ENCODE peak calls at places on chromosomes 12 and 14, in five cellular contexts. B is SJSA1, J is AG10803, S is Caco-2, Z is aorta. O is an unnamed sample.

GRCh38 chr12:79402626-79403025 is 288.1 kb downstream of the PAWR start:
- DNase-seq in B (no peak), J (peak), S (no peak), Z (no peak), O (peak)

GRCh38 chr12:34352098-34352497 is 329.8 kb downstream of the ALG10 start:
- DNase-seq in B (no peak), J (no peak), S (no peak), Z (no peak), O (no peak)

GRCh38 chr14:32565256-32565655 is 236.2 kb downstream of the AKAP6 start:
- DNase-seq in B (no peak), J (no peak), S (no peak), Z (no peak), O (no peak)

GRCh38 chr12:78865297-78865955 is 852 bp downstream of the SYT1 start:
- DNase-seq in B (no peak), J (no peak), S (no peak), Z (no peak), O (no peak)

GRCh38 chr14:64464695-64465094 is 604 bp upstream of the AKAP5 start:
- DNase-seq in B (no peak), J (no peak), S (peak), Z (no peak), O (no peak)

GRCh38 chr14:73223049-73223448 is 14.3 kb upstream of the PAPLN start:
- DNase-seq in B (no peak), J (peak), S (no peak), Z (peak), O (peak)

GRCh38 chr12:105644770-105645169 is 314.3 kb downstream of the C12orf75 start:
- DNase-seq in B (no peak), J (no peak), S (no peak), Z (no peak), O (no peak)

GRCh38 chr12:127781336-127781735 is 485.6 kb upstream of the TMEM132C start:
- DNase-seq in B (no peak), J (no peak), S (no peak), Z (no peak), O (no peak)

GRCh38 chr14:97331526-97331925 is 534.3 kb downstream of the VRK1 start:
- DNase-seq in B (no peak), J (no peak), S (no peak), Z (no peak), O (no peak)

GRCh38 chr12:18998343-18999270 is 130.9 kb upstream of the PLEKHA5 start:
- DNase-seq in B (peak), J (peak), S (no peak), Z (no peak), O (peak)

GRCh38 chr12:1946311-1946710 is 27.9 kb upstream of the CACNA2D4 start:
- DNase-seq in B (no peak), J (no peak), S (no peak), Z (no peak), O (no peak)

GRCh38 chr14:100222219-100223093 is 16.5 kb upstream of the YY1 start:
- DNase-seq in B (no peak), J (no peak), S (no peak), Z (no peak), O (no peak)

GRCh38 chr14:96627386-96627785 is 125.2 kb downstream of the PAPOLA start:
- DNase-seq in B (no peak), J (no peak), S (no peak), Z (no peak), O (no peak)

GRCh38 chr12:69039881-69040280 is 106.9 kb upstream of the CPM start:
- DNase-seq in B (no peak), J (peak), S (no peak), Z (no peak), O (peak)

GRCh38 chr12:105420659-105421240 is 90.3 kb downstream of the C12orf75 start:
- DNase-seq in B (peak), J (peak), S (peak), Z (peak), O (peak)

GRCh38 chr14:77275041-77275854 is 4.2 kb upstream of the NGB start:
- DNase-seq in B (no peak), J (no peak), S (no peak), Z (peak), O (no peak)

GRCh38 chr14:89252887-89253532 is 164.0 kb downstream of the FOXN3 start:
- DNase-seq in B (no peak), J (no peak), S (peak), Z (peak), O (peak)

GRCh38 chr12:55724940-55725309 is 3.9 kb downstream of the CD63 start:
- DNase-seq in B (no peak), J (no peak), S (no peak), Z (peak), O (no peak)

GRCh38 chr14:33068626-33069025 is 129.9 kb downstream of the NPAS3 start:
- DNase-seq in B (no peak), J (no peak), S (no peak), Z (no peak), O (peak)

GRCh38 chr12:38144601-38145436 is 171.8 kb upstream of the ALG10B start:
- DNase-seq in B (no peak), J (no peak), S (no peak), Z (no peak), O (no peak)

GRCh38 chr12:90574676-90575075 is 380.3 kb downstream of the CCER1 start:
- DNase-seq in B (no peak), J (no peak), S (no peak), Z (no peak), O (no peak)

GRCh38 chr12:46369095-46369473 is 3.5 kb downstream of the SLC38A2 start:
- DNase-seq in B (no peak), J (no peak), S (no peak), Z (no peak), O (no peak)

GRCh38 chr14:91570021-91570420 is 59.9 kb upstream of the PPP4R3A start:
- DNase-seq in B (no peak), J (no peak), S (no peak), Z (no peak), O (no peak)

GRCh38 chr14:59427653-59428578 is 37.3 kb downstream of the GPR135 start:
- DNase-seq in B (no peak), J (peak), S (no peak), Z (peak), O (peak)

GRCh38 chr14:50311337-50311973 is 574 bp downstream of the L2HGDH start:
- DNase-seq in B (no peak), J (no peak), S (no peak), Z (no peak), O (no peak)

GRCh38 chr12:124387510-124387855 is 92.6 kb downstream of the RFLNA start:
- DNase-seq in B (no peak), J (no peak), S (no peak), Z (no peak), O (no peak)

DNA sequence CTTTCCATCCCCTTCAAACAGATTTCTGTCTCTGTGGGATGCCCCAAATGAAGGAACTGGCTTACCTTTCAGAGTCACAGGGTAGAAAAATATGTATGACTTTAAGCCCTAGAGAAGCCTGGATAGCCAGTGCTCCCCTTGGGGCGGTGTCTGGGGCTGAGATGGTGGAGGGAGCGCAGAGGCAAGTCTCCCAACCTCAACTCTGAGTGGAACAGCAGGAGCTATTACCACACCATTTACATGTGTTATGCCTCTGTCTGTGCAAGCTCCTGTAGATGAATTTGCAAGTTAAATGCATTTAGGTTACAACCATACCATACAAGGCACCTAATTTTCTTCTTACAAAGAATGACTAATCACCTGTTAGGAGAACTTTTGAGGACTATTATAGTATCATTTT is 50.4 kb upstream of the CLMN start:
- DNase-seq in B (no peak), J (no peak), S (no peak), Z (no peak), O (no peak)
- H3K4me3 ChIP-seq in B (no peak), J (no peak), S (no peak), Z (no peak), O (no peak)

GRCh38 chr14:85218982-85219381 is 311.0 kb upstream of the FLRT2 start:
- DNase-seq in B (no peak), J (no peak), S (no peak), Z (no peak), O (no peak)

GRCh38 chr14:85221832-85222231 is 308.1 kb upstream of the FLRT2 start:
- DNase-seq in B (no peak), J (no peak), S (no peak), Z (no peak), O (no peak)

GRCh38 chr14:85222344-85222743 is 307.6 kb upstream of the FLRT2 start:
- DNase-seq in B (no peak), J (no peak), S (no peak), Z (no peak), O (no peak)

DNA sequence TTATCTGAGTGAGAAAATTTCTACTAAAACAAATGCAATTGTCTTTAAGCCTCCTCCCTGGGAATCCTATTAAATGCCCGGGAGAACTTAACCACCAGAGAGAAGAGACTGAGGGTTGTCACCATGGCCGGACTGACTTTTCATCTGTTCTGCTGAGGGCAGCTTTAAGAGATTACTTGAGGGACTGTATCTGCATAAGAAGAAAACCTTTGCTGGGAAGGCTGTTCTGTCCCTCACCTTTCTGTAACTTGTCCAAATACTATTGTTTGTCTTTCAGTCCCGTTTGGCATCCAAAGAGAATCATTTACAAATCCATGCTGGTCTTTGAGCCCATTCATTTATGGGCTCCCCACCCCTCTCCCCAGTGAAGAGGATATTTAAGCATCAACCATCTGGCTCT is 306.3 kb upstream of the FLRT2 start:
- DNase-seq in B (no peak), J (no peak), S (peak), Z (no peak), O (no peak)
- H3K4me3 ChIP-seq in B (no peak), J (no peak), S (no peak), Z (no peak), O (no peak)

DNA sequence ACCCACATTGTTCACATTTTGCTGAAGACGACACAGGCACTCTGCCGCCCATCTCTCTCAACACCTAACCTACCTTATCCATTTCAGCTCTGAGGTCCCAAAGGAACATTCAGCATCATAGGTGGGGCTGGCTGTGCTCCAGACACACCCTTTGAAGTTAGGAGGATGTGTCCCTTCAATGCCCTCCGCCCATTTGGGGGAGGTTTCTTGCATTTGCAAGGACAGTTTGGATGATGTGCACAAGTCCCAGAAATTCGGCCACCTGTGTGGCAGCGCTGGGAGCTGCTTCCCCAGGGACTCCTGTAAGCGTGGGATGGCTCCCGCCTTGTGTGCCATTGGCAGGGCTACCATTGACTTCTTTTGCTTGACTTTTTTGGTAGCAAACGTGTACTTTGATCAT is 113.8 kb downstream of the RIMBP2 start:
- DNase-seq in B (no peak), J (no peak), S (no peak), Z (no peak), O (no peak)
- H3K4me3 ChIP-seq in B (no peak), J (no peak), S (no peak), Z (no peak), O (no peak)

GRCh38 chr14:23366163-23366921 is 1.4 kb upstream of the EFS start:
- DNase-seq in B (peak), J (peak), S (no peak), Z (peak), O (peak)
- H3K4me3 ChIP-seq in B (no peak), J (peak), S (no peak), Z (peak), O (peak)

GRCh38 chr12:111411187-111411764 is 5.6 kb downstream of the SH2B3 start:
- DNase-seq in B (no peak), J (no peak), S (no peak), Z (no peak), O (no peak)
- H3K4me3 ChIP-seq in B (no peak), J (no peak), S (no peak), Z (no peak), O (no peak)

GRCh38 chr14:104865069-104865630 is at the start of gene CEP170B:
- DNase-seq in B (no peak), J (peak), S (peak), Z (peak), O (peak)

GRCh38 chr14:104865631-104866441 is 768 bp downstream of the CEP170B start:
- DNase-seq in B (peak), J (peak), S (peak), Z (peak), O (peak)

GRCh38 chr14:104864267-104865068 is 600 bp upstream of the CEP170B start:
- DNase-seq in B (no peak), J (no peak), S (peak), Z (peak), O (no peak)

GRCh38 chr14:104863923-104864266 is 1.2 kb upstream of the CEP170B start:
- DNase-seq in B (no peak), J (no peak), S (no peak), Z (no peak), O (no peak)

DNA sequence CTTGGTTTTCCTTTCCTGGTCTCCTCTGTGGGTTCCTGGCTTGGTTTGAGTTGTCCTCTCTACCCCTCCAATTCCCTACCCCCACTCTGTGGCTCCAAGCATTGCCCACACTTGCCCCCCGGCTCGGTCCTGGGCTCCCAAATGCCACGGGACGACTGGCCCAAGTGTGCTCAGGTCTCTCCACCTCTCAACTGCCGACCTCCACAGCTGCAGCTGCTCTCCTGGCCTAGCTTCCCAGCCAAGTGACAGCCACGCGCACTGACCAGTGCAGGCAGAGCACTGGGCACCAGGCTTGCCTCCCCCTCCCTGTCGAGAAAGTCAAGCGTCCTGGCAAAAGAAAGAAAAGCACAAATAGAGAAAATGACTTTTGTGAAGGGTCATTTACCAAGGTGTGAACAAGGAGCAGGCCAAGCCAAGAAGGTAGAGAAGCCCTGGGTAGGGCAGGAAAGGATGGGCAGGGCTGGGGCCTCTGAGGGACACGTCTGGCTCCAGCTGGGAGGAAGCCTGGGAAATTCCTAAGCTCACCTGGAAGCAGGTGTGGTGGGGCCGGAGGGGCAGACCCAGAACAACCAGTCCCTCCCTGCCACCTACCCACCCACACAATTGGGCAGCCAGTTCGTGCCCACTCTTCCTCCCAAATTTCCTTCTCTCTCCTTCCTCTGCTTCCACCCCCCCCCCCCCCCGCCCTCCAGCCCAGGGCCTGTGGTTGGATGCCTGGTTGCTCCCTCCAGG is 1.8 kb upstream of the CEP170B start:
- DNase-seq in B (no peak), J (no peak), S (no peak), Z (peak), O (no peak)
- H3K4me3 ChIP-seq in B (no peak), J (no peak), S (peak), Z (no peak), O (no peak)

GRCh38 chr12:122982494-122982850 is 2.0 kb downstream of the ARL6IP4 start:
- DNase-seq in B (no peak), J (no peak), S (no peak), Z (no peak), O (no peak)
- H3K4me3 ChIP-seq in B (no peak), J (peak), S (no peak), Z (no peak), O (peak)

GRCh38 chr14:69982220-69982795 is 103.1 kb downstream of the SMOC1 start:
- DNase-seq in B (no peak), J (no peak), S (no peak), Z (no peak), O (peak)
- H3K4me3 ChIP-seq in B (no peak), J (no peak), S (no peak), Z (no peak), O (no peak)

GRCh38 chr12:50110762-50111416 is 1.1 kb upstream of the COX14 start:
- DNase-seq in B (no peak), J (peak), S (peak), Z (peak), O (peak)
- H3K4me3 ChIP-seq in B (no peak), J (peak), S (no peak), Z (no peak), O (peak)

GRCh38 chr12:6866163-6866919 is 990 bp upstream of the TPI1 start:
- DNase-seq in B (no peak), J (no peak), S (no peak), Z (no peak), O (no peak)
- H3K4me3 ChIP-seq in B (no peak), J (peak), S (no peak), Z (no peak), O (peak)

O was measured in fibroblast of mammary gland.